ENCODE peak calls at places on chromosomes 12 and 14, in six cellular contexts. E, L, C, B, V and H are unnamed samples.

GRCh38 chr14:50677527-50678063 is 9.5 kb upstream of the SAV1 start:
- DNase-seq in B (no peak), C (no peak), V (peak; percentile 56), L (no peak), E (peak; percentile 77), H (peak; percentile 21)

GRCh38 chr12:55073043-55074022 is 52.9 kb upstream of the OR9K2 start:
- DNase-seq in V (peak; percentile 80), C (peak; percentile 60), B (peak; percentile 79), E (peak; percentile 73), L (peak; percentile 78), H (peak; percentile 72)

GRCh38 chr12:39824505-39825198 is 205.0 kb upstream of the ABCD2 start:
- DNase-seq in E (peak; percentile 56), V (no peak), C (no peak), L (no peak), B (no peak), H (no peak)

GRCh38 chr14:20461230-20462141 is at the start of gene PIP4P1:
- DNase-seq in C (peak; percentile 96), E (peak; percentile 100), V (peak; percentile 98), L (peak; percentile 99), B (peak; percentile 98), H (peak; percentile 99)

GRCh38 chr14:59297070-59297766 is 108.8 kb downstream of the DAAM1 start:
- DNase-seq in C (no peak), V (no peak), B (no peak), E (no peak), L (no peak), H (no peak)

GRCh38 chr14:67532998-67533753 is at the start of gene PLEKHH1:
- DNase-seq in L (peak; percentile 91), B (peak; percentile 63), C (no peak), V (peak; percentile 74), E (peak; percentile 87), H (peak; percentile 65)

GRCh38 chr12:122862872-122863701 is 27.8 kb downstream of the HIP1R start:
- DNase-seq in B (no peak), V (peak; percentile 66), E (no peak), L (peak; percentile 46), C (no peak), H (no peak)

GRCh38 chr14:103374121-103374520 is 11.1 kb upstream of the MARK3 start:
- DNase-seq in C (no peak), L (no peak), E (no peak), B (no peak), V (no peak), H (no peak)

GRCh38 chr14:104845834-104846441 is 19.1 kb upstream of the CEP170B start:
- DNase-seq in E (no peak), V (no peak), C (no peak), B (no peak), L (no peak), H (no peak)

GRCh38 chr12:69875416-69875815 is 50.4 kb downstream of the MYRFL start:
- DNase-seq in C (no peak), E (no peak), B (no peak), V (no peak), L (no peak), H (no peak)